ENCODE peak calls at places on chromosomes 5 and 9, in nine cellular contexts. Q is upper lobe of left lung; S is ovary; M is tibial artery; I is neural progenitor cell; R is AG04450; A is A549; H is mesenchymal stem cell; D is CD8-positive, alpha-beta T cell. N is an unnamed sample.

GRCh38 chr5:148381906-148382305 is 1.9 kb upstream of the FBXO38 start:
- DNase-seq in Q (no peak), S (no peak), M (no peak), I (no peak), R (no peak), A (no peak), H (no peak), D (no peak), N (no peak)

GRCh38 chr5:169651526-169651925 is 14.5 kb downstream of the DOCK2 start:
- DNase-seq in Q (no peak), S (no peak), M (no peak), I (no peak), R (no peak), A (no peak), H (peak), D (no peak), N (no peak)

GRCh38 chr5:148425808-148426207 is 42.0 kb downstream of the FBXO38 start:
- DNase-seq in Q (no peak), S (no peak), M (no peak), I (no peak), R (no peak), A (no peak), H (peak), D (no peak), N (no peak)

GRCh38 chr5:93723005-93723404 is 18.4 kb downstream of the POU5F2 start:
- DNase-seq in Q (no peak), S (no peak), M (no peak), I (no peak), R (no peak), A (no peak), H (no peak), D (no peak), N (no peak)

GRCh38 chr9:94895668-94896067 is 169.2 kb downstream of the AOPEP start:
- DNase-seq in Q (no peak), S (no peak), M (no peak), I (no peak), R (no peak), A (no peak), H (no peak), D (no peak), N (no peak)

GRCh38 chr5:122154910-122155309 is 25.6 kb downstream of the ZNF474 start:
- DNase-seq in Q (no peak), S (no peak), M (peak), I (no peak), R (peak), A (no peak), H (peak), D (no peak), N (no peak)

GRCh38 chr5:81359108-81359507 is 34.8 kb downstream of the ACOT12 start:
- DNase-seq in Q (no peak), S (no peak), M (no peak), I (peak), R (no peak), A (no peak), H (no peak), D (no peak), N (no peak)

GRCh38 chr5:119322948-119323629 is 32.7 kb upstream of the TNFAIP8 start:
- DNase-seq in Q (no peak), S (no peak), M (no peak), I (no peak), R (no peak), A (peak), H (no peak), D (no peak), N (no peak)

GRCh38 chr5:1666812-1667588 is 132.6 kb downstream of the MRPL36 start:
- DNase-seq in Q (peak), S (peak), M (no peak), I (peak), R (no peak), A (peak), H (no peak), D (peak), N (peak)

GRCh38 chr5:33275921-33276705 is 164.7 kb upstream of the TARS1 start:
- DNase-seq in Q (no peak), S (no peak), M (no peak), I (no peak), R (no peak), A (no peak), H (peak), D (no peak), N (no peak)

GRCh38 chr5:179228341-179229121 is 116.7 kb downstream of the ADAMTS2 start:
- DNase-seq in Q (peak), S (peak), M (peak), I (peak), R (no peak), A (no peak), H (no peak), D (no peak), N (no peak)

GRCh38 chr5:173857231-173857630 is 30.9 kb upstream of the CPEB4 start:
- DNase-seq in Q (no peak), S (no peak), M (no peak), I (no peak), R (no peak), A (no peak), H (no peak), D (no peak), N (no peak)

GRCh38 chr5:136892026-136892425 is 526.7 kb upstream of the TRPC7 start:
- DNase-seq in Q (no peak), S (no peak), M (no peak), I (peak), R (no peak), A (no peak), H (no peak), D (no peak), N (no peak)

GRCh38 chr5:169745441-169746146 is 108.5 kb downstream of the DOCK2 start:
- DNase-seq in Q (no peak), S (peak), M (no peak), I (no peak), R (no peak), A (no peak), H (peak), D (no peak), N (no peak)

GRCh38 chr5:131774652-131775367 is 22.0 kb downstream of the FNIP1 start:
- DNase-seq in Q (no peak), S (no peak), M (no peak), I (no peak), R (no peak), A (peak), H (no peak), D (no peak), N (no peak)

GRCh38 chr5:131773805-131774204 is 23.0 kb downstream of the FNIP1 start:
- DNase-seq in Q (no peak), S (no peak), M (no peak), I (no peak), R (no peak), A (no peak), H (no peak), D (no peak), N (no peak)

GRCh38 chr5:131771692-131772091 is 25.1 kb downstream of the FNIP1 start:
- DNase-seq in Q (no peak), S (no peak), M (no peak), I (no peak), R (no peak), A (no peak), H (no peak), D (no peak), N (no peak)

DNA sequence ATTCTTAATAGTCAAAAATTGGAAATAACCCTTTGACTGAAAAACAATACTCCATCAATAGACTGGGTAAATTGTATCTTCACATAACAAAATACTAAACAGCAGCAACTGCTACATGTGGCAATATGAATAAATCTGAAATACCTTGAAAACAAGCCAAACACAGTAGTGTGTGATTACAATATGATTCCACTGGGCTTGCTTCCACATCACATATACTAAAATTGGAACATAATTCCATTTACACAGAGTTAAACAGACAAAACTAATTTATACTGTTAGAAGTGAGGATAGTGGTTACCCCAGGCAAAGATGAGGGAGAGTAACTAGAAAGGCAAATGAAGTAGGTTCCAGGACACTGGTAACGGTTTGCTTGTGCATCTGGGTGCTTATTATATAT is 20.4 kb downstream of the FNIP1 start:
- DNase-seq in Q (no peak), S (no peak), M (no peak), I (no peak), R (no peak), A (no peak), H (no peak), D (no peak), N (no peak)
- H3K27ac ChIP-seq in Q (no peak), S (no peak), M (no peak), I (no peak), R (no peak), A (no peak), H (no peak), D (no peak), N (no peak)

GRCh38 chr9:121499177-121499426 is 542 bp downstream of the GGTA1 start:
- DNase-seq in Q (no peak), S (no peak), M (no peak), I (no peak), R (no peak), A (no peak), H (no peak), D (no peak), N (no peak)

GRCh38 chr9:121499427-121500164 is at the start of gene GGTA1:
- DNase-seq in Q (peak), S (peak), M (peak), I (peak), R (no peak), A (peak), H (peak), D (no peak), N (no peak)

GRCh38 chr9:121498150-121498486 is 1.5 kb downstream of the GGTA1 start:
- DNase-seq in Q (no peak), S (peak), M (peak), I (peak), R (peak), A (peak), H (peak), D (no peak), N (peak)

GRCh38 chr9:121500165-121500478 is 478 bp upstream of the GGTA1 start:
- DNase-seq in Q (no peak), S (no peak), M (no peak), I (peak), R (no peak), A (no peak), H (no peak), D (no peak), N (no peak)

DNA sequence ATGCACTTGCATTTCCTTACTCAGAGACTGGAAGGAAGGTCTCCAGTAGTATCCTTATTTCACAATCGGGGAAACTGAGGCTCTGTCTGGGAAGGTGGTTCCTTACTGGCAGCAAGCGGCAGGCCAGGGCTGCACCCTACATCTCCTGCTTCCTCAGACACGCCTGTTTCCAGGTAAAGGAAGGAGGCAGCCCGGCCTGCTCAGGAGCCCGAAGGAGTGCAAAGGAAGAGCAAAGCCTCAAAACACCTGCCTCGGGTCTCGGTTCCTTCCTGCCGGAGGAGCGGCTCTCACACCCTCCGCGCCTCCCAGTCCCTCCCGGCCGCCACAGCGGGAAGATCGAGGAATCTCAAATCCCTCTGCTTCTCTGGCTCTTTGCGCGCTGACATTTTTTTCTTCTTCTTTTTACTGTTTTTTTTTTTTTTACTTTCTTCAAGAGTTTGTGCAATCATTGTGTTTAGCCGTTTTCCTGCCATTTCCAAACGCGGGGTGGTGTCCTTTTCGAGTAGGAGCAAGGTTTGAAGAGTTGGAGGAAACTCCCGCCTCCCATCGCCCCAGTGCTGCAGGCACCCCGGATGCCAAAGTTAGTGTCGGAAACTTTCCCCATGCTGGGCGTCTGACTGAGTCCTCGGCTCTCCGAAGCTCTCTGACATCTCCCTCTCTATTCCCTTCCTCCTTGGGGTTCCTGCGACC is 1.0 kb downstream of the GGTA1 start:
- DNase-seq in Q (peak), S (peak), M (peak), I (peak), R (no peak), A (peak), H (peak), D (no peak), N (no peak)
- H3K4me3 ChIP-seq in Q (peak), S (peak), M (peak), I (peak), R (peak), A (peak), H (peak), D (peak), N (no peak)

DNA sequence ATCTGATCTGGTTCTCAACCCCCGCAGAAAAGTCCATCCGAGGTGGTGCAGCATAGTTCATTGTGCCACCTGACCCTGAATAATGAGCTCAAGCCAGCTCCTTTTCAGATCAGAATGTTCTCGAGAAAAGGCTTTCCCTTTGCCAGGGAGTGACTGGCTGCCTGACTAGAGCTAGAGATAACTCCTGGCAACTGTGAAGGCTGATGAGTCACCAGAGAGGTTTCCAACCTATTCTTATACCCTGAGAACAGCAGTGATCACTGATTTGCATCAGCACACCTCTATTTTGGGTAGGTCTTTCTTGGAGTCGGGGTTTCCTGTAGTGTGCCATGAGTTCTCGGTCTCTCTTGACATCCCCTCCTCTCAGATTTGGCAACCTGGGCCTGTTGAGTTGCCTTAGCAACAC is 127.9 kb downstream of the PIK3R1 start:
- DNase-seq in Q (no peak), S (no peak), M (peak), I (no peak), R (peak), A (peak), H (peak), D (no peak), N (no peak)
- H3K27ac ChIP-seq in Q (no peak), S (no peak), M (peak), I (no peak), R (no peak), A (peak), H (no peak), D (no peak), N (no peak)

GRCh38 chr9:16368425-16369087 is 501.9 kb downstream of the BNC2 start:
- DNase-seq in Q (no peak), S (no peak), M (no peak), I (no peak), R (no peak), A (peak), H (peak), D (no peak), N (no peak)
- H3K4me3 ChIP-seq in Q (no peak), S (no peak), M (no peak), I (no peak), R (no peak), A (no peak), H (no peak), D (no peak), N (no peak)

GRCh38 chr5:142008813-142009212 is 4.0 kb downstream of the GNPDA1 start:
- DNase-seq in Q (no peak), S (no peak), M (no peak), I (no peak), R (no peak), A (no peak), H (no peak), D (no peak), N (no peak)

GRCh38 chr5:142006363-142007236 is 6.2 kb downstream of the GNPDA1 start:
- DNase-seq in Q (no peak), S (no peak), M (no peak), I (no peak), R (no peak), A (no peak), H (no peak), D (no peak), N (no peak)

GRCh38 chr5:142009886-142010285 is 2.9 kb downstream of the GNPDA1 start:
- DNase-seq in Q (no peak), S (no peak), M (no peak), I (no peak), R (no peak), A (no peak), H (no peak), D (no peak), N (no peak)

GRCh38 chr5:142003266-142003800 is 9.5 kb downstream of the GNPDA1 start:
- DNase-seq in Q (no peak), S (no peak), M (no peak), I (no peak), R (no peak), A (no peak), H (no peak), D (no peak), N (no peak)

DNA sequence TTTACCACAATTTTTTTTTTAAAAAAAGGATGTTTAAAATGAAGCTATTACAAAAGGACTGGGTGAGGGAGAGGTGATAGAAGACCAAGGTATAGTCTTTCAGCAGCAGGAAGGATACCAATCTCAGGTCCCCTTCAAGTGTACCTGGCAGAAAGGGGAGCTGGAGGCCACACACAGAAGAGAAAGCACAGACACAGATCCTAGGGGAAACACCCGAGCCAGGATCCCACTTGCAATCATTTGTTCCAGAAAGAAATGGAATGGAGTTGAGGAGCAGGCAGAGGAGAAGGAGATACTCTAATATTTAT is 5.6 kb downstream of the GNPDA1 start:
- DNase-seq in Q (no peak), S (no peak), M (no peak), I (no peak), R (no peak), A (no peak), H (no peak), D (no peak), N (no peak)
- H3K27ac ChIP-seq in Q (no peak), S (no peak), M (no peak), I (no peak), R (no peak), A (no peak), H (no peak), D (peak), N (no peak)

GRCh38 chr5:77645995-77646639 is 7.6 kb upstream of the OTP start:
- DNase-seq in Q (no peak), S (no peak), M (no peak), I (no peak), R (no peak), A (no peak), H (no peak), D (no peak), N (no peak)
- H3K4me3 ChIP-seq in Q (no peak), S (no peak), M (no peak), I (peak), R (no peak), A (peak), H (no peak), D (no peak), N (no peak)

GRCh38 chr5:140190868-140191209 is 15.9 kb downstream of the CYSTM1 start:
- DNase-seq in Q (no peak), S (no peak), M (no peak), I (no peak), R (no peak), A (no peak), H (no peak), D (no peak), N (no peak)
- H3K27ac ChIP-seq in Q (no peak), S (no peak), M (no peak), I (no peak), R (no peak), A (no peak), H (no peak), D (no peak), N (no peak)

GRCh38 chr5:140117523-140117922 is 3.6 kb downstream of the PURA start:
- DNase-seq in Q (no peak), S (no peak), M (no peak), I (no peak), R (no peak), A (no peak), H (no peak), D (no peak), N (no peak)
- H3K4me3 ChIP-seq in Q (no peak), S (no peak), M (no peak), I (no peak), R (no peak), A (no peak), H (peak), D (no peak), N (no peak)

GRCh38 chr5:127777957-127778356 is 74.8 kb downstream of the CCDC192 start:
- DNase-seq in Q (no peak), S (no peak), M (no peak), I (no peak), R (no peak), A (no peak), H (no peak), D (no peak), N (no peak)
- H3K27ac ChIP-seq in Q (no peak), S (no peak), M (no peak), I (no peak), R (no peak), A (no peak), H (no peak), D (no peak), N (no peak)

GRCh38 chr9:136950656-136951030 is 1.4 kb upstream of the LCN12 start:
- DNase-seq in Q (peak), S (peak), M (no peak), I (no peak), R (no peak), A (no peak), H (no peak), D (no peak), N (no peak)
- H3K4me3 ChIP-seq in Q (no peak), S (no peak), M (peak), I (peak), R (peak), A (peak), H (no peak), D (peak), N (peak)

N was measured in Karpas-422.